ENCODE peak calls at places on chromosomes 13 and 19, in six cellular contexts. C, M, N, D, K and O are unnamed samples.

GRCh38 chr13:45142440-45143345 is 22.4 kb downstream of the GTF2F2 start:
- DNase-seq in N (no peak), M (no peak), K (no peak), D (no peak), C (no peak), O (no peak)

GRCh38 chr13:39038569-39038898 is 278 bp downstream of the NHLRC3 start:
- DNase-seq in D (no peak), N (no peak), M (no peak), C (peak), K (no peak), O (no peak)

GRCh38 chr19:15169541-15170285 is 31.1 kb downstream of the NOTCH3 start:
- DNase-seq in N (no peak), M (no peak), C (no peak), D (no peak), K (no peak), O (no peak)

GRCh38 chr19:6312018-6312417 is 21.4 kb downstream of the ACER1 start:
- DNase-seq in K (no peak), N (no peak), D (no peak), M (no peak), C (no peak), O (no peak)

GRCh38 chr19:16135410-16136127 is 7.9 kb upstream of the HSH2D start:
- DNase-seq in C (no peak), D (no peak), K (no peak), M (no peak), N (no peak), O (no peak)

GRCh38 chr19:2391118-2391725 is 31.2 kb downstream of the TMPRSS9 start:
- DNase-seq in C (no peak), M (peak), D (no peak), K (no peak), N (no peak), O (peak)

GRCh38 chr19:493391-494170 is 2.7 kb upstream of the MADCAM1 start:
- DNase-seq in M (no peak), D (no peak), C (no peak), N (peak), K (no peak), O (no peak)

GRCh38 chr13:30835442-30835841 is 70.6 kb upstream of the MEDAG start:
- DNase-seq in C (no peak), K (no peak), D (no peak), N (no peak), M (no peak), O (peak)

GRCh38 chr13:24076124-24076523 is 84.4 kb upstream of the SPATA13 start:
- DNase-seq in C (no peak), M (no peak), N (no peak), D (no peak), K (no peak), O (no peak)

GRCh38 chr13:33728271-33729037 is 89.5 kb upstream of the RFC3 start:
- DNase-seq in N (no peak), K (no peak), C (no peak), D (peak), M (no peak), O (no peak)

GRCh38 chr19:3664879-3665642 is 35.2 kb downstream of the PIP5K1C start:
- DNase-seq in C (no peak), D (no peak), M (no peak), K (no peak), N (no peak), O (no peak)

GRCh38 chr13:111485491-111486250 is 165.2 kb downstream of the TEX29 start:
- DNase-seq in K (no peak), N (peak), M (no peak), D (no peak), C (no peak), O (no peak)

GRCh38 chr19:42105358-42105757 is 26.9 kb downstream of the POU2F2 start:
- DNase-seq in M (no peak), D (no peak), N (no peak), C (no peak), K (no peak), O (no peak)

GRCh38 chr19:46107371-46107770 is 17.1 kb downstream of the IGFL3 start:
- DNase-seq in M (no peak), K (no peak), C (no peak), N (no peak), D (no peak), O (no peak)
- H3K27ac ChIP-seq in M (no peak), K (no peak), C (no peak), N (no peak), D (no peak), O (no peak)

DNA sequence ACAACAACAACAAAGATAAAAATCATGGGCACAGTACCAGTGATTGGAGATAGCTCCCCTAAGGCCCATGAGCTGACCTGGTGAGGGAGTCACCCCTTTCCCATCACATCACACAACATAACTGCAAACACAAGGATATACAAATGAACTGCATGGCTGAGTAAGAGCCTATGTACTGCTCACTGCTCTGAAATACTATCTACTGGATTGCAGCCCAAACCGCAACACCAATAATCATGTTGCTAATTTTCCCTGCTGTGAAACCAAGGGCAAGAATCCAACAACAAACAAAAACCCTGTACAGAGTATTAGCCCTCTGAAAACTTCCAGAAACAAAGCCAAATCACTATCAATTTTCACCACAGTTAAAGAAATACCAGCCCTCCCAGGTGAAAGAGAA is 1893.2 kb downstream of the PCDH9 start:
- DNase-seq in D (no peak), C (no peak), M (peak), K (no peak), N (no peak), O (peak)
- H3K27ac ChIP-seq in D (no peak), C (no peak), M (peak), K (no peak), N (no peak), O (no peak)

DNA sequence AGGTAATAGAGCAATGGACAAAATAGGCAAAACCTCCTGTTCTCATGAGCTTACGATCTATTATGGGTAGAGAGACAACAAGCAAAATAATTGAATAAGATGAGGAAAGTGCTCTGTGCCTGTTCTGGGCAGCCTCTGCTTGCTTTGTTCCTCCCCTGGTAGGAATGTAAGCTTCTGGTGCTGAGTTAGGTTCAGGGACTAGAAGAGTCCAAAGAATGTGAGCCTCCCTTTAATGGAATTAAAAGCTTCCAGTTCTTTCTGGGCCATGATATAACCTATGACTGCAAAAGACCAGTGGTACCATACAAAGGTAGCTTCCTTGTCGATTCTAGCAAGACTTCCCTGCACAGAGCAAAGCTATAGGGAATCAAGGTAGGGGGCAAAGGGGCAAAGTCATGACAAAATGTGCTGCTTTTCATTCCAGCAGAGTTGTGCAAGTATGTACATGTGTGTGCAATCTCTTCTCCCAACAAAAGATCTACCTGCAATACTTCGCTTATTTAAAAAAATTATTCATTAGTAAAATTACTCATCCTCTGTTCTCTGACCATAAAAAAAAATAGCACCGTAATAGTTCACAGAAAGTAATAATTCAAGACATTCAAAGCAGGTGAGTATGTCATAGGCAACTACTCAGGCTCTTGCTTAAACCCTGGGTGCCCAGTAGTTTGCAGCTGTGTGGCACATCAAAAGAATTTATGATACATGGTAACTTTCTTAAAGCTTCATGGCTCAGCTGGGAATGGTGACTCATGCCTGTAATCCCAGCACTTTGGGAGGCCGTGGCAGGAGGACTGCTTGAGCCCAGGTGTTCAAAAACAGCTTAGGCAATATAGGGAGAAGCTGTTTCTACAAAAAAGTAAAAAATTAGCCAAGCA is 21.4 kb downstream of the ACOD1 start:
- DNase-seq in M (no peak), C (no peak), N (no peak), D (no peak), K (no peak), O (no peak)
- H3K27ac ChIP-seq in M (no peak), C (no peak), N (no peak), D (no peak), K (no peak), O (no peak)

GRCh38 chr13:74966814-74967213 is 515.2 kb downstream of the TBC1D4 start:
- DNase-seq in C (no peak), K (no peak), D (no peak), N (no peak), M (peak), O (no peak)
- H3K27ac ChIP-seq in C (no peak), K (no peak), D (no peak), N (no peak), M (no peak), O (no peak)

GRCh38 chr19:11176466-11177193 is 20.7 kb downstream of the KANK2 start:
- DNase-seq in D (no peak), K (no peak), N (no peak), C (no peak), M (no peak), O (no peak)

GRCh38 chr19:11180346-11180745 is 17.0 kb downstream of the KANK2 start:
- DNase-seq in C (no peak), K (no peak), M (no peak), N (no peak), D (no peak), O (no peak)

GRCh38 chr19:11181488-11181887 is 15.9 kb downstream of the KANK2 start:
- DNase-seq in N (no peak), M (no peak), K (no peak), D (no peak), C (no peak), O (no peak)

GRCh38 chr19:11177592-11177991 is 19.8 kb downstream of the KANK2 start:
- DNase-seq in M (no peak), C (no peak), N (no peak), D (no peak), K (no peak), O (no peak)

GRCh38 chr19:11179716-11180297 is 17.5 kb downstream of the KANK2 start:
- DNase-seq in M (no peak), D (no peak), C (no peak), K (no peak), N (no peak), O (no peak)
- H3K27ac ChIP-seq in M (no peak), D (peak), C (peak), K (peak), N (peak), O (no peak)

GRCh38 chr13:112756511-112756966 is 66.7 kb downstream of the ATP11A start:
- DNase-seq in D (no peak), C (no peak), K (no peak), N (peak), M (no peak), O (no peak)
- H3K27ac ChIP-seq in D (no peak), C (no peak), K (no peak), N (no peak), M (no peak), O (no peak)

GRCh38 chr13:86585826-86586225 is 786.6 kb upstream of the SLITRK6 start:
- DNase-seq in K (no peak), C (no peak), M (no peak), N (no peak), D (peak), O (peak)
- H3K27ac ChIP-seq in K (no peak), C (no peak), M (no peak), N (no peak), D (no peak), O (no peak)

GRCh38 chr13:48000559-48001126 is 430 bp downstream of the SUCLA2 start:
- DNase-seq in M (no peak), N (no peak), K (no peak), C (peak), D (no peak), O (no peak)

GRCh38 chr13:47999973-48000372 is 1.1 kb downstream of the SUCLA2 start:
- DNase-seq in K (no peak), M (no peak), C (no peak), N (no peak), D (no peak), O (no peak)

GRCh38 chr13:48006396-48006795 is 5.3 kb upstream of the SUCLA2 start:
- DNase-seq in M (no peak), K (no peak), N (no peak), C (no peak), D (no peak), O (no peak)

GRCh38 chr13:48001127-48001881 is at the start of gene SUCLA2:
- DNase-seq in D (peak), M (peak), K (peak), C (peak), N (peak), O (peak)

DNA sequence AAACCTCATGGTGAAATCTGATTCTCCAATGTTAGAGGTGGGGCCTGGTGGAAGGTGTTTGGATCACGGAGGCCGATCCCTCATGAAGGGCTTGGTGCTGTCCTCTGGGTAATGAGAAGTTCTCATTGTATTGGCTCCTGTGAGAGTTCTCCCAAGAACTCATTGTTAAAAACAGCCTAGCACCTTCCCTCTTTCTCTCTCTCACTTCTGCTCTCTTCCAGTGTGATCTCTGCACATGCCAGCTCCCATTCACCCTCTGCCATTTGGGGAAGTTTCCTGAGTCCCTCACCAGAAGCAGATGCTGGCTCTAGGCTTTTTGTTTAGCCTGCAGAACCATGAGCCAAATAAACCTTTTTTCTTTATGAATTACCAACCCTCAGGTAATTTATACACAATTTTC is 3.1 kb upstream of the SUCLA2 start:
- DNase-seq in D (no peak), N (no peak), C (no peak), K (no peak), M (no peak), O (no peak)
- H3K27ac ChIP-seq in D (no peak), N (no peak), C (no peak), K (no peak), M (no peak), O (no peak)